ENCODE peak calls at places on chromosomes 1 and 21, in five cellular contexts. Y is activated effector memory CD4-positive, alpha-beta T cell treated with anti-CD3 and anti-CD28 coated beads, Interleukin-2, amount 50 U/mL, for 16 hours; S is activated gamma-delta T cell; Q is Calu3; L is epithelial cell of proximal tubule. W is an unnamed sample.

GRCh38 chr21:29360799-29361765 is 62.4 kb downstream of the BACH1 start:
- DNase-seq in Y (no peak), S (no peak), Q (peak), L (no peak), W (no peak)

GRCh38 chr1:78369546-78369945 is 121.2 kb upstream of the PTGFR start:
- DNase-seq in Y (no peak), S (no peak), Q (no peak), L (no peak), W (no peak)

GRCh38 chr1:150080784-150081183 is 13.2 kb downstream of the VPS45 start:
- DNase-seq in Y (no peak), S (no peak), Q (no peak), L (no peak), W (no peak)

GRCh38 chr1:7473223-7474142 is 297.6 kb upstream of the VAMP3 start:
- DNase-seq in Y (no peak), S (no peak), Q (no peak), L (no peak), W (no peak)

GRCh38 chr1:61241411-61241838 is 159.1 kb downstream of the NFIA start:
- DNase-seq in Y (no peak), S (no peak), Q (no peak), L (no peak), W (peak)

GRCh38 chr1:151710187-151710586 is 6.4 kb downstream of the CELF3 start:
- DNase-seq in Y (peak), S (no peak), Q (peak), L (no peak), W (peak)

GRCh38 chr1:36436820-36437219 is 13.4 kb downstream of the OSCP1 start:
- DNase-seq in Y (no peak), S (no peak), Q (peak), L (peak), W (no peak)

GRCh38 chr1:29410476-29410875 is 174.2 kb downstream of the PTPRU start:
- DNase-seq in Y (no peak), S (no peak), Q (no peak), L (no peak), W (peak)

GRCh38 chr1:109823543-109824348 is 60.0 kb upstream of the EPS8L3 start:
- DNase-seq in Y (no peak), S (no peak), Q (peak), L (no peak), W (no peak)

GRCh38 chr1:218524986-218525385 is 179.8 kb downstream of the TGFB2 start:
- DNase-seq in Y (no peak), S (no peak), Q (no peak), L (no peak), W (no peak)

GRCh38 chr1:241125297-241125696 is 231.7 kb downstream of the RGS7 start:
- DNase-seq in Y (no peak), S (no peak), Q (no peak), L (no peak), W (no peak)

GRCh38 chr1:245995474-245995873 is 511.6 kb downstream of the SMYD3 start:
- DNase-seq in Y (no peak), S (no peak), Q (no peak), L (no peak), W (no peak)

GRCh38 chr1:221880182-221880581 is 138.3 kb upstream of the DUSP10 start:
- DNase-seq in Y (no peak), S (no peak), Q (no peak), L (no peak), W (no peak)

GRCh38 chr1:26991310-26992116 is 2.0 kb upstream of the TRNP1 start:
- DNase-seq in Y (no peak), S (no peak), Q (peak), L (no peak), W (no peak)